ENCODE peak calls at places on chromosome 9, in four cellular contexts. U is GM18507; F is A673; D is activated CD4-positive, alpha-beta T cell treated with anti-CD3 and anti-CD28 coated beads, Interleukin-2, amount 10 ng/mL, durations not matched to agents 7 days and 5 days. C is an unnamed sample.

GRCh38 chr9:74107692-74108091 is 389.4 kb upstream of the RORB start:
- DNase-seq in D (no peak), F (no peak), U (no peak), C (no peak)

GRCh38 chr9:38178282-38178681 is 109.3 kb upstream of the SHB start:
- DNase-seq in D (no peak), U (no peak), F (no peak), C (no peak)

GRCh38 chr9:89442981-89443817 is 54.7 kb downstream of the SEMA4D start:
- DNase-seq in D (no peak), U (no peak), F (no peak), C (peak)

GRCh38 chr9:134504106-134504385 is 137.6 kb upstream of the COL5A1 start:
- DNase-seq in U (no peak), D (no peak), F (no peak), C (no peak)

GRCh38 chr9:94971378-94972131 is 245.1 kb downstream of the AOPEP start:
- DNase-seq in F (no peak), U (no peak), D (no peak), C (peak)

GRCh38 chr9:14133394-14133793 is 180.5 kb downstream of the NFIB start:
- DNase-seq in F (no peak), U (no peak), D (no peak), C (no peak)

GRCh38 chr9:108439967-108440366 is 415.8 kb downstream of the ACTL7B start:
- DNase-seq in D (no peak), U (no peak), F (no peak), C (no peak)

GRCh38 chr9:21450733-21451394 is 10.6 kb downstream of the IFNA1 start:
- DNase-seq in D (no peak), F (no peak), U (no peak), C (no peak)

GRCh38 chr9:17810728-17811634 is 232.1 kb downstream of the SH3GL2 start:
- DNase-seq in F (peak), D (peak), U (peak), C (peak)

GRCh38 chr9:13330396-13331004 is 51.0 kb upstream of the MPDZ start:
- DNase-seq in F (no peak), D (no peak), U (no peak), C (peak)

GRCh38 chr9:7233516-7233915 is 475.7 kb downstream of the KDM4C start:
- DNase-seq in U (no peak), D (no peak), F (no peak), C (no peak)

GRCh38 chr9:124426361-124426760 is 11.1 kb upstream of the PSMB7 start:
- DNase-seq in U (no peak), D (no peak), F (no peak), C (no peak)

GRCh38 chr9:34675048-34675714 is 12.7 kb upstream of the CCL27 start:
- DNase-seq in U (peak), D (peak), F (peak), C (peak)

C was measured in NCI-H69.